ENCODE peak calls at places on chromosomes 13 and 19, in five cellular contexts. G, U, M, H and X are unnamed samples. For H3K27me3, the result is how much of the 10 kb centered on the place peaks cover.

GRCh38 chr19:56097776-56098175 is 23.3 kb downstream of the ZNF787 start:
- DNase-seq in G (no peak), M (no peak), H (no peak), U (no peak), X (no peak)

GRCh38 chr19:39795001-39795400 is 16.3 kb downstream of the LEUTX start:
- DNase-seq in G (no peak), M (no peak), U (no peak), H (peak), X (peak)

GRCh38 chr13:31912641-31913401 is 118.8 kb upstream of the FRY start:
- DNase-seq in H (peak), M (no peak), U (no peak), G (no peak), X (no peak)

GRCh38 chr19:38676023-38676877 is 28.8 kb downstream of the ACTN4 start:
- DNase-seq in M (no peak), U (no peak), G (peak), H (peak), X (no peak)

GRCh38 chr13:97108535-97108910 is 113.6 kb upstream of the MBNL2 start:
- DNase-seq in U (no peak), G (no peak), H (no peak), M (no peak), X (no peak)

GRCh38 chr19:13965377-13965896 is 13.1 kb downstream of the DCAF15 start:
- DNase-seq in H (no peak), U (no peak), M (no peak), G (peak), X (no peak)

GRCh38 chr13:22112956-22113750 is 442.3 kb downstream of the FGF9 start:
- DNase-seq in H (no peak), U (no peak), M (no peak), G (no peak), X (no peak)

GRCh38 chr19:49243726-49244125 is 81.3 kb downstream of the SLC6A16 start:
- DNase-seq in G (no peak), U (no peak), M (no peak), H (no peak), X (no peak)

GRCh38 chr13:97758317-97758716 is 195.2 kb upstream of the IPO5 start:
- DNase-seq in U (no peak), M (no peak), H (no peak), G (no peak), X (no peak)

GRCh38 chr19:55590621-55591020 is 8.7 kb downstream of the FIZ1 start:
- DNase-seq in H (no peak), U (peak), G (no peak), M (peak), X (peak)

GRCh38 chr13:33976965-33977364 is 159.0 kb downstream of the RFC3 start:
- DNase-seq in M (no peak), G (no peak), H (no peak), U (no peak), X (no peak)
- TF ChIP-seq CTCF in M (no peak), G (no peak), H (no peak), U (no peak), X (no peak)

GRCh38 chr19:41937976-41938375 is 9.7 kb upstream of the ERFL start:
- DNase-seq in G (no peak), U (no peak), H (no peak), M (peak), X (no peak)

GRCh38 chr19:41936961-41937360 is 8.7 kb upstream of the ERFL start:
- DNase-seq in G (no peak), U (no peak), M (peak), H (no peak), X (no peak)

GRCh38 chr19:41935781-41936415 is 7.6 kb upstream of the ERFL start:
- DNase-seq in U (no peak), G (no peak), M (no peak), H (no peak), X (no peak)

GRCh38 chr19:41936416-41936850 is 8.2 kb upstream of the ERFL start:
- DNase-seq in G (no peak), M (no peak), H (peak), U (no peak), X (no peak)

DNA sequence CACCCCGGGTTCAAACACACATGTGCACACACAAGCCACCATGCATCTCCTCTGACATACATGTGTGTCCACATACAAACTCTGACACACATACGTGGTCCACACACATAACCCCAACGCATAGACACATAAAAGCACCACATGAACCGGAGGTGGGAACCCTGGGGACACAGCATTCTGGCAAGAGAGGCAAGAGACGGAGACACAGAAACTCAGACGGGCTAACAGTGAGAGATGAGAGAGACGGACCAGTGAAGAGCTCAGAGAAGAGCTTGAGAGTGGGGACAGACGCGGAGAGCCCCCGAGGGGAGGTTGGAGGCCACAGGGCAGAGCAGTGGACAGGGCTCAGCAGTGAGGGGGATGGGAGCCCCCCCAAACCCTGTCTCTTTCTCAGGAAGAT is 9.3 kb upstream of the ERFL start:
- DNase-seq in U (no peak), M (peak), G (no peak), H (no peak), X (no peak)
- H3K27me3 ChIP-seq in U (under half), M (half or more), G (half or more), H (under half), X (under half)

GRCh38 chr19:42069619-42070293 is at the start of gene GRIK5:
- DNase-seq in U (no peak), G (peak), M (peak), H (no peak), X (peak)
- TF ChIP-seq EZH2 in U (no peak), G (no peak), M (no peak), H (no peak), X (no peak)

GRCh38 chr19:52590728-52591127 is 20.6 kb downstream of the ZNF701 start:
- DNase-seq in U (peak), H (no peak), M (peak), G (no peak), X (no peak)
- TF ChIP-seq CTCF in U (peak), H (no peak), M (peak), G (peak), X (peak)

DNA sequence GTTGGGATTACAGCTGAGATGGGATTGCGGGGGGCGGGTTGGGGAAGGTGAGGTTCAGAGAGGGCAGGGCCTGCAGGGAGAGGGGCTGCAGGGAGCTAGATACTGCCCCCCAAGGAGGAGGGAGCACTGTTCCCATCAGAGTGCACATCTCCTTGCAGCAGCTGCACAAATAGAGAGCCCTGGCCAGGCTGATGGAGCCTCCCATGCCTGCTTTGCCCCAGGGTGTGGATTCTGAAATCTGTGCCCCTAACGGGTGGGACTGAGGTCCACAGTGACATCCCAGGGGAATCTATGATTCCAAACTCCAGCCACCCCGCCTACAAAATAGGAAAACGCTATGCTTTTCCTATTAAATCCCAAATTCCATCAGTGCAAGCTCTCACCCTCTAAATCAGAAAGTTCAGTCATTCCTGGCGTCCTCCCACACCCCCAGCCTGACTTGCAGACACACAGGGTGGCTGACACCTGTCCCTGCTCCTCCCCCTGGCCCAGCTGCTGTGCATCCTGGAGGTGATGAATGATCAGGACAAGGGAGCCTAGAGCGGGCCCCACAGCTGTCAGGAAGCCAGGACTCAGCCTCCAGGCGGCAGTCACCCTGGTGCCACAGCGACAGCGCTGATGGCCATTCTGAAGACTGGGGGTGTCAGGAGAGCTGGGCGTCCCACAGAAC is 6.3 kb upstream of the CEACAM21 start:
- DNase-seq in M (peak), G (no peak), U (no peak), H (no peak), X (no peak)
- H3K27me3 ChIP-seq in M (half or more), G (under half), U (under half), H (under half), X (under half)

GRCh38 chr19:47026889-47027288 is 7.3 kb downstream of the NPAS1 start:
- DNase-seq in U (no peak), G (peak), H (no peak), M (no peak), X (no peak)

GRCh38 chr19:47026156-47026555 is 6.5 kb downstream of the NPAS1 start:
- DNase-seq in G (no peak), U (no peak), M (no peak), H (no peak), X (no peak)

GRCh38 chr19:47028372-47028672 is 8.7 kb downstream of the NPAS1 start:
- DNase-seq in M (peak), H (no peak), U (no peak), G (no peak), X (peak)

GRCh38 chr19:47024502-47024901 is 4.9 kb downstream of the NPAS1 start:
- DNase-seq in U (no peak), G (no peak), H (no peak), M (no peak), X (no peak)

DNA sequence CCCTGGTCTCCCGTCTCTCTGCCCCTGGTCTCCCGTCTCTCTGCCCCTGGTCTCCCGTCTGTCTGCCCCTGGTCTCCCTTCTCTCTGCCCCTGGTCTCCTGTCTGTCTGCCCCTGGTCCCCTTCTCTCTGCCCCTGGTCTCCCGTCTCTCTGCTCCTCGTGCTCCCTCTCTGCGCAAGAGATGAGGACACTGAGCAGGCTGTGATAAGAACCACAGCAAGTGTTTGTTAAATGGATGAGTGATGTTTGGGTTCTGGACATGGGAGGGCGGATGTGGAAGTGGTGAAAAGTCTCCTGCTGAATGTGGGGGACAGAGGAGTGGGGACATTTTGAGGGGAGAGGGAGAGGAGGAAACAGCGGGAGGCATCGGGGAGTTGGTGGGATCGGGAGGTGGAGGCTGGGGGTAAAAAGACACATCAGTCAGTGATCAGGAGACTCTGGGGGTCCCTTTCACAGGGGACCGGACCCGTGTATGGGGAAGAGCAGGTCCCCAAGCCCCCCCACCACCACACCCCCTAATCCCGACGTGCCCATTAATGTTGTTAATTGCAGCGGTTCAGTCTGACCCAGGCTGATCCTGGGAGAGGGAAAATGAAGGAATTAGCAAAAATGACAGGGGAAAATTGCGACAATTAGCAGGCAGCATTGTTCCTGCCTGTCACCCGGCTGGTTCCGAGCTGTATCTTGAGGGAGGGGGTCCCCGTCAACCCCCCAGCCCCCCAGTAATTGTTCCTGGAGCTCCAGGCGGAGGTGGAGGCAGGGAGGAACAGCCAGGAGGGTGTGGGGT is 8.1 kb downstream of the NPAS1 start:
- DNase-seq in G (peak), H (no peak), U (no peak), M (no peak), X (no peak)
- TF ChIP-seq EZH2 in G (no peak), H (no peak), U (no peak), M (no peak), X (no peak)

GRCh38 chr19:11197291-11198174 is at the start of gene KANK2:
- DNase-seq in U (peak), G (peak), M (peak), H (peak), X (peak)
- TF ChIP-seq CTCF in U (no peak), G (peak), M (peak), H (no peak), X (no peak)

GRCh38 chr13:50596776-50597203 is 246.7 kb downstream of the DLEU7 start:
- DNase-seq in H (no peak), U (no peak), M (no peak), G (no peak), X (no peak)
- H3K27me3 ChIP-seq in H (under half), U (under half), M (under half), G (under half), X (under half)